ENCODE peak calls at places on chromosomes 5 and 9, in six cellular contexts. One of them, this sample, is unnamed.

GRCh38 chr5:59401637-59402036 is 491.9 kb downstream of the PDE4D start:
- DNase-seq in T-helper 2 cell: no peak
- DNase-seq in memory B cell: no peak
- DNase-seq in sciatic nerve: no peak
- DNase-seq in NCI-H1048: no peak
- DNase-seq in fibroblast of lung: no peak
- DNase-seq in this sample: no peak

GRCh38 chr5:143186623-143187022 is 216.9 kb downstream of the NR3C1 start:
- DNase-seq in T-helper 2 cell: no peak
- DNase-seq in NCI-H1048: no peak
- DNase-seq in memory B cell: no peak
- DNase-seq in sciatic nerve: no peak
- DNase-seq in fibroblast of lung: no peak
- DNase-seq in this sample: no peak

GRCh38 chr5:25094219-25094618 is 449.4 kb upstream of the CDH10 start:
- DNase-seq in T-helper 2 cell: no peak
- DNase-seq in sciatic nerve: no peak
- DNase-seq in memory B cell: no peak
- DNase-seq in NCI-H1048: no peak
- DNase-seq in fibroblast of lung: no peak
- DNase-seq in this sample: no peak

GRCh38 chr9:6758418-6759113 is 793 bp downstream of the KDM4C start:
- DNase-seq in sciatic nerve: peak
- DNase-seq in T-helper 2 cell: peak
- DNase-seq in fibroblast of lung: peak
- DNase-seq in NCI-H1048: no peak
- DNase-seq in memory B cell: peak
- DNase-seq in this sample: peak

GRCh38 chr9:107644774-107645463 is 155.3 kb upstream of the KLF4 start:
- DNase-seq in T-helper 2 cell: no peak
- DNase-seq in memory B cell: no peak
- DNase-seq in NCI-H1048: no peak
- DNase-seq in sciatic nerve: no peak
- DNase-seq in fibroblast of lung: no peak
- DNase-seq in this sample: no peak

GRCh38 chr9:109315889-109316640 is 4.8 kb downstream of the EPB41L4B start:
- DNase-seq in memory B cell: no peak
- DNase-seq in sciatic nerve: peak
- DNase-seq in NCI-H1048: no peak
- DNase-seq in T-helper 2 cell: no peak
- DNase-seq in fibroblast of lung: peak
- DNase-seq in this sample: peak

GRCh38 chr9:134814598-134815215 is 65.9 kb upstream of the FCN2 start:
- DNase-seq in memory B cell: no peak
- DNase-seq in sciatic nerve: no peak
- DNase-seq in NCI-H1048: no peak
- DNase-seq in fibroblast of lung: peak
- DNase-seq in T-helper 2 cell: no peak
- DNase-seq in this sample: no peak

GRCh38 chr5:147388171-147388977 is 121.5 kb downstream of the DPYSL3 start:
- DNase-seq in memory B cell: no peak
- DNase-seq in fibroblast of lung: no peak
- DNase-seq in NCI-H1048: no peak
- DNase-seq in sciatic nerve: no peak
- DNase-seq in T-helper 2 cell: no peak
- DNase-seq in this sample: no peak

GRCh38 chr5:43649256-43649655 is 46.3 kb downstream of the NNT start:
- DNase-seq in T-helper 2 cell: no peak
- DNase-seq in NCI-H1048: no peak
- DNase-seq in fibroblast of lung: peak
- DNase-seq in memory B cell: no peak
- DNase-seq in sciatic nerve: no peak
- DNase-seq in this sample: no peak

GRCh38 chr9:112647596-112647995 is 70.3 kb downstream of the INIP start:
- DNase-seq in NCI-H1048: no peak
- DNase-seq in T-helper 2 cell: no peak
- DNase-seq in memory B cell: no peak
- DNase-seq in sciatic nerve: no peak
- DNase-seq in fibroblast of lung: no peak
- DNase-seq in this sample: no peak

GRCh38 chr5:83149671-83150070 is 72.3 kb downstream of the XRCC4 start:
- DNase-seq in fibroblast of lung: peak
- DNase-seq in T-helper 2 cell: no peak
- DNase-seq in sciatic nerve: no peak
- DNase-seq in NCI-H1048: no peak
- DNase-seq in memory B cell: no peak
- DNase-seq in this sample: no peak

GRCh38 chr5:153043876-153044275 is 446.6 kb upstream of the GRIA1 start:
- DNase-seq in fibroblast of lung: peak
- DNase-seq in NCI-H1048: no peak
- DNase-seq in T-helper 2 cell: no peak
- DNase-seq in memory B cell: no peak
- DNase-seq in sciatic nerve: no peak
- DNase-seq in this sample: no peak